ENCODE peak calls at places on chromosomes 11 and 22, in eight cellular contexts. P is ovary; L is psoas muscle; E is body of pancreas; I is CD8-positive, alpha-beta T cell; W is SK-N-SH; D is foreskin keratinocyte; H is Caco-2. A is an unnamed sample. For H3K4me1, the result is how much of the 10 kb centered on the place peaks cover.

GRCh38 chr11:120747801-120748484 is 236.4 kb downstream of the GRIK4 start:
- DNase-seq in P (no peak), L (no peak), E (no peak), I (no peak), W (no peak), D (no peak), H (no peak), A (no peak)

GRCh38 chr11:33160147-33160546 is 1.1 kb downstream of the CSTF3 start:
- DNase-seq in P (no peak), L (no peak), E (no peak), I (no peak), W (peak), D (no peak), H (peak), A (no peak)

GRCh38 chr22:31279327-31279669 is 13.0 kb downstream of the PIK3IP1 start:
- DNase-seq in P (no peak), L (no peak), E (no peak), I (no peak), W (no peak), D (no peak), H (no peak), A (no peak)

GRCh38 chr11:15101072-15101701 is 13.5 kb upstream of the INSC start:
- DNase-seq in P (peak), L (peak), E (peak), I (peak), W (peak), D (no peak), H (peak), A (peak)

GRCh38 chr11:6578134-6578533 is 25.3 kb downstream of the RRP8 start:
- DNase-seq in P (no peak), L (no peak), E (no peak), I (no peak), W (no peak), D (no peak), H (no peak), A (no peak)

GRCh38 chr11:121643530-121644512 is 191.1 kb upstream of the SORL1-AS1 start:
- DNase-seq in P (no peak), L (no peak), E (no peak), I (no peak), W (no peak), D (no peak), H (no peak), A (no peak)

GRCh38 chr11:58575377-58576020 is at the start of gene LPXN:
- DNase-seq in P (no peak), L (no peak), E (no peak), I (peak), W (no peak), D (peak), H (no peak), A (no peak)

GRCh38 chr11:28017816-28018215 is 90.1 kb downstream of the KIF18A start:
- DNase-seq in P (no peak), L (no peak), E (no peak), I (no peak), W (no peak), D (no peak), H (no peak), A (no peak)

GRCh38 chr11:65478411-65479183 is 20.2 kb upstream of the MALAT1 start:
- DNase-seq in P (peak), L (peak), E (peak), I (no peak), W (no peak), D (no peak), H (peak), A (peak)

GRCh38 chr11:44963071-44963575 is 12.4 kb upstream of the TP53I11 start:
- DNase-seq in P (no peak), L (no peak), E (no peak), I (no peak), W (peak), D (no peak), H (no peak), A (no peak)

GRCh38 chr11:59865031-59865430 is 1.3 kb downstream of the TCN1 start:
- DNase-seq in P (no peak), L (no peak), E (no peak), I (no peak), W (no peak), D (peak), H (no peak), A (no peak)

GRCh38 chr22:28229566-28230483 is 310.8 kb upstream of the PITPNB start:
- DNase-seq in P (no peak), L (peak), E (no peak), I (no peak), W (no peak), D (no peak), H (no peak), A (no peak)

GRCh38 chr11:74648894-74649293 is 56.5 kb downstream of the POLD3 start:
- DNase-seq in P (no peak), L (no peak), E (no peak), I (no peak), W (no peak), D (no peak), H (no peak), A (no peak)

GRCh38 chr11:117820071-117820470 is 4.5 kb downstream of the FXYD2 start:
- DNase-seq in P (no peak), L (no peak), E (no peak), I (no peak), W (no peak), D (no peak), H (no peak), A (no peak)

GRCh38 chr11:117821431-117821830 is 3.1 kb downstream of the FXYD2 start:
- DNase-seq in P (no peak), L (no peak), E (no peak), I (no peak), W (no peak), D (no peak), H (no peak), A (no peak)

GRCh38 chr11:117822031-117822521 is 2.5 kb downstream of the FXYD2 start:
- DNase-seq in P (peak), L (peak), E (peak), I (peak), W (peak), D (no peak), H (peak), A (no peak)

GRCh38 chr11:117819096-117820040 is 5.2 kb downstream of the FXYD2 start:
- DNase-seq in P (peak), L (peak), E (peak), I (no peak), W (peak), D (no peak), H (peak), A (peak)

GRCh38 chr11:117820516-117820915 is 4.0 kb downstream of the FXYD2 start:
- DNase-seq in P (no peak), L (no peak), E (no peak), I (no peak), W (no peak), D (no peak), H (no peak), A (no peak)
- H3K4me1 ChIP-seq in P (under half), L (under half), E (half or more), I (half or more), W (under half), D (under half), H (under half), A (half or more)

GRCh38 chr22:36325163-36326031 is 62.4 kb downstream of the MYH9 start:
- DNase-seq in P (peak), L (peak), E (no peak), I (no peak), W (no peak), D (no peak), H (no peak), A (no peak)
- H3K4me1 ChIP-seq in P (under half), L (half or more), E (under half), I (under half), W (under half), D (under half), H (under half), A (half or more)

GRCh38 chr11:13009921-13010736 is 1.0 kb downstream of the RASSF10 start:
- DNase-seq in P (no peak), L (peak), E (peak), I (no peak), W (peak), D (peak), H (peak), A (no peak)
- H3K4me1 ChIP-seq in P (under half), L (under half), E (half or more), I (under half), W (under half), D (under half), H (under half), A (under half)

DNA sequence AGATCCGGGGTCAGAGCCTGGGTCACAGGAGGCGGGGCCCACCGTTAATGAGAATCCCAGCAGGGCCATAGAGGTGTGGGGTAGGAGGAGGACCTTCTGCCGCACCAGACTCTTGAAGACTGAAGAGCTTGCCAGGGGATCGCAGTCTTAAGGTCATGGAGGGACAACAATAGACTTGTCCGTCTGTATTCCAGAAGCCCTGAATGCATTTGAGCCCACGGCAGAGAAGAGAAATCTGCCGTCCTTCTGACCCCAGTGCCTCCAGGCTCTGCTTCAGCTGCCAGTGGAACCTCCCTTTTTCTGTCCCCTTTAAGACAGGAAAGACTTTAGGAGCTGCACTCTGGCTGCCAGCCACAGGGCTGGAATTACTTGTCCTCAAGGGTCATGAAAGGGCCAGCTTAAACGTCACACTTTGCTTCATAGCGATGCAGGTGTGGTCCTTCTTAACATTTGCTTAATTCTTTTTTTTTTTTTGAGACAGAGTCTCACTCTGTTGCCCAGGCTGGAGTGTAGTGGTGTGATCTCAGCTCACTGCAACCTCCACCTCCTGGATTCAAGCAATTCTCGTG is 15.5 kb upstream of the ST3GAL4 start:
- DNase-seq in P (peak), L (peak), E (no peak), I (no peak), W (no peak), D (no peak), H (no peak), A (peak)
- H3K4me1 ChIP-seq in P (under half), L (under half), E (under half), I (under half), W (under half), D (under half), H (under half), A (half or more)

DNA sequence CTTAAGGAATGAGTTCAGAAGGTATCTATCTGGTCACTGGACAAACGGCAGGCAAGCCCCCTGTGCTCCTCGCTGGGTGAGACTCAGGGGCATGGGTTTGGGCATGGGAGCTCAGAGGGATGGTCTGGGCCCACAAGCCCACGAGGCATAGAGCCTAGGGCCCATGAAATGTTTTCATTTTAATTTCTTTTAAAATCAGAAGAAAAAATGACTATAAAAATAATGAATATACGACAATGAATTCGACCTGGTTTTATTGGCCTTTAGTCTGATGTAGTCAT is 77.9 kb upstream of the WNT7B start:
- DNase-seq in P (no peak), L (no peak), E (peak), I (no peak), W (no peak), D (no peak), H (no peak), A (peak)
- H3K4me1 ChIP-seq in P (under half), L (half or more), E (half or more), I (half or more), W (half or more), D (under half), H (under half), A (half or more)

A was measured in left ventricle myocardium inferior.